ENCODE peak calls at places on chromosome 6, in four cellular contexts. One of them, this sample, is unnamed.

GRCh38 chr6:35583893-35584688 is 71.4 kb upstream of the TULP1 start:
- DNase-seq in HepG2: peak; percentile 78
- DNase-seq in K562: peak; percentile 39
- DNase-seq in A549: no peak
- DNase-seq in this sample: peak; percentile 82

GRCh38 chr6:40472354-40472753 is 114.8 kb downstream of the LRFN2 start:
- DNase-seq in A549: no peak
- DNase-seq in K562: no peak
- DNase-seq in HepG2: no peak
- DNase-seq in this sample: no peak

GRCh38 chr6:25596928-25597818 is 54.8 kb upstream of the SCGN start:
- DNase-seq in HepG2: peak; percentile 14
- DNase-seq in A549: no peak
- DNase-seq in K562: no peak
- DNase-seq in this sample: no peak

GRCh38 chr6:169340395-169340794 is 86.7 kb upstream of the THBS2 start:
- DNase-seq in HepG2: no peak
- DNase-seq in A549: peak; percentile 46
- DNase-seq in K562: no peak
- DNase-seq in this sample: no peak

GRCh38 chr6:53530346-53530745 is 14.6 kb downstream of the GCLC start:
- DNase-seq in K562: no peak
- DNase-seq in HepG2: no peak
- DNase-seq in A549: no peak
- DNase-seq in this sample: no peak

GRCh38 chr6:112415366-112415765 is 68.2 kb downstream of the RFPL4B start:
- DNase-seq in HepG2: no peak
- DNase-seq in A549: no peak
- DNase-seq in K562: no peak
- DNase-seq in this sample: no peak

GRCh38 chr6:12009180-12009748 is 2.8 kb upstream of the HIVEP1 start:
- DNase-seq in A549: no peak
- DNase-seq in K562: no peak
- DNase-seq in HepG2: peak; percentile 36
- DNase-seq in this sample: peak; percentile 24

GRCh38 chr6:139686308-139686707 is 311.9 kb upstream of the CITED2 start:
- DNase-seq in HepG2: no peak
- DNase-seq in A549: no peak
- DNase-seq in K562: no peak
- DNase-seq in this sample: no peak

GRCh38 chr6:35026434-35027222 is 114.5 kb downstream of the TCP11 start:
- DNase-seq in A549: no peak
- DNase-seq in HepG2: no peak
- DNase-seq in K562: no peak
- DNase-seq in this sample: peak; percentile 62

GRCh38 chr6:143822584-143823024 is 20.5 kb upstream of the LTV1 start:
- DNase-seq in K562: no peak
- DNase-seq in HepG2: no peak
- DNase-seq in A549: no peak
- DNase-seq in this sample: peak; percentile 93

GRCh38 chr6:76166874-76167273 is 94.4 kb upstream of the IMPG1 start:
- DNase-seq in A549: no peak
- DNase-seq in HepG2: no peak
- DNase-seq in K562: no peak
- DNase-seq in this sample: no peak

GRCh38 chr6:170132011-170132521 is 158.8 kb downstream of the DLL1 start:
- DNase-seq in HepG2: no peak
- DNase-seq in K562: no peak
- DNase-seq in A549: no peak
- DNase-seq in this sample: no peak

GRCh38 chr6:94510877-94511276 is 1066.5 kb upstream of the MANEA start:
- DNase-seq in A549: no peak
- DNase-seq in K562: no peak
- DNase-seq in HepG2: no peak
- DNase-seq in this sample: no peak

GRCh38 chr6:41733707-41734665 is 1.4 kb downstream of the TFEB start:
- DNase-seq in A549: peak; percentile 85
- DNase-seq in HepG2: peak; percentile 76
- DNase-seq in K562: peak; percentile 96
- DNase-seq in this sample: peak; percentile 71

GRCh38 chr6:87700729-87701675 is 1.0 kb downstream of the AKIRIN2 start:
- DNase-seq in A549: peak; percentile 44
- DNase-seq in HepG2: peak; percentile 73
- DNase-seq in K562: peak; percentile 77
- DNase-seq in this sample: peak; percentile 72

DNA sequence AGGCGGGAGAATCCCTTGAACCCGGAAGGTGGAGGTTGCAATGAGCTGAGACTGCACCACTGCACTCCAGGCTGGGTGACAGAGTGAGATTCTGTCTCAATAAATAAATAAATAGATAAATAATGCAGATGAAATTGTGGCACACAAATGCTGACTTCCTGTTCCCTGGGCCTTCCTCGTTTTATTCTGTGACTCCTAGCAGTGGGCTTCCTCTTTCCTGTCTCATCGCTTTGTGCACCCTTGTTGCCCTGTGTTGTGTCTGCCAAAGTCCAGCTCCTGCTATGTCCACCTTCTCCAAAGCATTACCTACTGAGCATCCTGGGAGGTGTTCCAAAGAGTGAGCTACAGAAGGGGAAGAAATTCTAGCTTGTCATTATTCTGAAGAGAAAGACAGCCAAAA is 100.2 kb upstream of the TIAM2 start:
- DNase-seq in K562: no peak
- DNase-seq in A549: no peak
- DNase-seq in HepG2: no peak
- DNase-seq in this sample: no peak
- TF ChIP-seq MYC in K562: no peak
- TF ChIP-seq MYC in A549: no peak
- TF ChIP-seq MYC in HepG2: no peak
- TF ChIP-seq MYC in this sample: no peak

GRCh38 chr6:152223622-152224021 is 413.5 kb downstream of the SYNE1 start:
- DNase-seq in K562: no peak
- DNase-seq in HepG2: peak; percentile 5
- DNase-seq in A549: no peak
- DNase-seq in this sample: no peak

GRCh38 chr6:152225231-152225934 is 411.8 kb downstream of the SYNE1 start:
- DNase-seq in HepG2: no peak
- DNase-seq in K562: no peak
- DNase-seq in A549: no peak
- DNase-seq in this sample: no peak

GRCh38 chr6:152220785-152221184 is 413.3 kb downstream of the ESR1 start:
- DNase-seq in A549: no peak
- DNase-seq in K562: no peak
- DNase-seq in HepG2: no peak
- DNase-seq in this sample: no peak

GRCh38 chr6:152218887-152219286 is 411.4 kb downstream of the ESR1 start:
- DNase-seq in A549: no peak
- DNase-seq in HepG2: no peak
- DNase-seq in K562: no peak
- DNase-seq in this sample: no peak

DNA sequence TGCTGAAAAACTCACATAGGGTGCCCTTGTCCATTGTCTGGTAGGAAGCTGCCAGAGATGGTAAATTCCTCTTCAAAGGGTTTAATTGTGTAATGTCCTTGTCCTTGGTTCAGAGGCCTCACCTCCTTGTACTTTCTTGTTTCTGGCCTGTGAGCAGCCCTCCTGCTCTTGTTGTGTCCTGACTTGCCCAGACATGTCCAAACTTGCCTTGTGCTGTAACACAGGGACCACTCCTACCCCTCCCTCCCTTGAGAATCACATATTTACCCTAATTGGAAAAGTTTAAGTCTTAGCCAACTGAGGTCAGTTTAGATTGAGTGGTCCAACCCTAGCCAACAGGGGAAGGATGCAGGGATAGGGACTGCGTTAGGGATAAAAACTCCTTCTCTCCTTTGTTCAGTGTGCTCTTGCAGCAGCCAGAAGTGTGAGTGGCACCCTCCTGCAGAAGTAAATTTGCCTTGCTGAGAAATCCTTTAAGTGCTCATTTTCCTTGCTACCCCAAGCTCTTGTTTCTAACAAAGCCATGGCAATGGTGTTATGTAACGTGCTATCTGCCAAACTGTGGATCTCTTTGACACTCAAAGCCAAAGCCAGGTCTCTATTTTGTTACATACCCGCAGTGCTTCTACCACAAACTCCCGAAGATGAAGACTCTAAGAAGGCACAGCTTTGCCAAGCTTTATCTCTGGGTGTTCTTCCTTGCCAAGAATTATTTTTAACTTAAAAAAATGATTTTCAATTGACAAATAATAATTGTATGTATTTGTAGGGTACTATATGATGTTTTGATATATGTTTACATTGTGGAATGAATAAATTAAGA is 414.5 kb downstream of the ESR1 start:
- DNase-seq in HepG2: no peak
- DNase-seq in K562: no peak
- DNase-seq in A549: no peak
- DNase-seq in this sample: no peak
- TF ChIP-seq MAX in HepG2: no peak
- TF ChIP-seq MAX in K562: no peak
- TF ChIP-seq MAX in A549: no peak
- TF ChIP-seq MAX in this sample: no peak

GRCh38 chr6:14612016-14612415 is 494.4 kb downstream of the CD83 start:
- DNase-seq in HepG2: no peak
- DNase-seq in K562: no peak
- DNase-seq in A549: no peak
- DNase-seq in this sample: no peak
- TF ChIP-seq JUN in HepG2: no peak
- TF ChIP-seq JUN in K562: no peak
- TF ChIP-seq JUN in A549: no peak
- TF ChIP-seq JUN in this sample: no peak

GRCh38 chr6:16749516-16750485 is 11.5 kb downstream of the ATXN1 start:
- DNase-seq in HepG2: no peak
- DNase-seq in K562: no peak
- DNase-seq in A549: no peak
- DNase-seq in this sample: no peak

GRCh38 chr6:16752206-16752867 is 8.9 kb downstream of the ATXN1 start:
- DNase-seq in K562: no peak
- DNase-seq in HepG2: peak; percentile 74
- DNase-seq in A549: peak; percentile 25
- DNase-seq in this sample: peak; percentile 91

GRCh38 chr6:16754274-16754673 is 7.0 kb downstream of the ATXN1 start:
- DNase-seq in A549: no peak
- DNase-seq in HepG2: no peak
- DNase-seq in K562: no peak
- DNase-seq in this sample: no peak

GRCh38 chr6:16750566-16750965 is 10.7 kb downstream of the ATXN1 start:
- DNase-seq in HepG2: no peak
- DNase-seq in A549: no peak
- DNase-seq in K562: no peak
- DNase-seq in this sample: no peak

DNA sequence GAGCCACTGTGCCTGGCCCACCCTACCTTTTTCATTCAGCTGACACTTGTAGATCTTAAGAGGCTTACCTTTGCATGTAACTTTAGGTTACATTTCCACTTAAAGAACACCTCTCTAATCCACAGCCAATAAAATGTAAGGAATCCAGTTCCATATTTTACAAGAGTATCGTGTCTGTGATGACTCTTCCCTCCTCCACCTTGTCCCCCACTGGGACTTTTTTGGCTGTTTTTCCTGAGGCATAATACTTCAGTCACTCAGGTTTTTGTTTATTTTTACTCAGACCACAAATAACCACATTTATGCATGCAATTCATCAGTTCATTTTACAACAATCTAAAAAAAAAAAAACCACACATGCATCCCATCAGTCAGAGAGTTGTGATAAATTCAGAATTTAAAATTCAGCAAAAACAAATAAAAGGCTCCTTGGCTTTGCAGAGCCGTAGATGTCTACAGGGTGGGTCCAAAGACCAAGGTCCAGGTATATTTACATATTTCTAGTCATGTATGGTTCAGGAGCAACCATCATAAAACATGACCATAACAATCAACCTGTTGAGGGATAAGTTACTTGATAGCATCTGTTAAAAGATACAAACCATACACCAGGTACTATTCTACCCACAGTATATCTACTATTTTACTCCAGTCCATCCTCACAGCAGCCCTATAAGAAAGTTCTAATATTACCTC is 9.9 kb downstream of the ATXN1 start:
- DNase-seq in HepG2: no peak
- DNase-seq in A549: no peak
- DNase-seq in K562: no peak
- DNase-seq in this sample: no peak
- TF ChIP-seq MYC in HepG2: no peak
- TF ChIP-seq MYC in A549: no peak
- TF ChIP-seq MYC in K562: no peak
- TF ChIP-seq MYC in this sample: no peak

DNA sequence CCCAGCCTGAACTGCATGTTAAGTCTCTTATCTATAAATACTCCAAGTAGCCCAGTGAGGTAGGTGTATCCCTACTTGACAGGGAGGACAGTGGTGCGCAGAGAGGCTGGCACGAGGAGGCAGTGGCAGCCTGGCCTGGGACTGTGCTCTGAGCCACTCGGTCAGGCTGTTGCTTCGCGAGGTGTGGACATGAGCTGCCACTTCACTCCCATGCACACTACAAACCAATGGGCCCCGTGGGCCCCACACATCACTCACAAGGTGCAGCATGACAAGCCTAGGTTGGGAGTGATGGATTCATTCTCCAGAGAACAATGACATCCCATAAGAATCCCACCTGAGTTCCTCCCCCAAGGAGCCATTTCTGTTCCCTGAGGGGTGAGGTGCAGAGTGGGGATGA is 54.9 kb downstream of the TMEM242 start:
- DNase-seq in HepG2: no peak
- DNase-seq in K562: no peak
- DNase-seq in A549: no peak
- DNase-seq in this sample: no peak
- TF ChIP-seq MAX in HepG2: no peak
- TF ChIP-seq MAX in K562: no peak
- TF ChIP-seq MAX in A549: no peak
- TF ChIP-seq MAX in this sample: no peak

GRCh38 chr6:55293116-55293515 is 34.2 kb upstream of the GFRAL start:
- DNase-seq in K562: peak; percentile 5
- DNase-seq in HepG2: peak; percentile 23
- DNase-seq in A549: no peak
- DNase-seq in this sample: no peak

GRCh38 chr6:55286824-55287223 is 40.4 kb upstream of the GFRAL start:
- DNase-seq in K562: no peak
- DNase-seq in A549: no peak
- DNase-seq in HepG2: no peak
- DNase-seq in this sample: no peak

DNA sequence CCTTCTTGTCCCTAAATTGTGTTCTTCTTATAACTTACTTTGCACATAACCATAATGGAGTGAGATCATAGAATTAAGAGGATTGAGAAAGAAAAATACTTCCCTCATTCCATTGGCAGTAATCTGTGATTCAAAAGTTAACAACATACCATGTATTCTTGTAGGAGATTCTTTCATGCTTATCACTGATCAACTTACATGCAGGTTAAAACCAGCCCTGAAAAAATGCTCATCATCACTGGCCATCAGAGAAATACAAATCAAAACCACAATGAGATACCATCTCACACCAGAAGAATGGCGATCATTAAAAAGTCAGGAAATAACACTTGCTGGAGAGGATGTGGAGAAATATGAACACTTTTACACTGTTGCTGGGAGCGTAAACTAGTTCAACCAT is 36.5 kb upstream of the GFRAL start:
- DNase-seq in HepG2: no peak
- DNase-seq in K562: no peak
- DNase-seq in A549: no peak
- DNase-seq in this sample: no peak
- TF ChIP-seq JUN in HepG2: no peak
- TF ChIP-seq JUN in K562: no peak
- TF ChIP-seq JUN in A549: no peak
- TF ChIP-seq JUN in this sample: no peak

This sample was measured in endothelial cell of umbilical vein.